ENCODE peak calls at places on chromosomes 4 and X, in eight cellular contexts. O is PC-3, P is IMR-90, Q is AG09309, E is heart right ventricle, A is GM23338, K is epithelial cell of esophagus, W is nephron progenitor cell. Y is an unnamed sample.
A peak's percentile ranks its signal among the peaks of the same experiment; 100 is the strongest.

GRCh38 chr4:128241425-128241913 is 46.1 kb downstream of the PGRMC2 start:
- DNase-seq in O (peak; percentile 96), P (peak; percentile 99), Q (peak; percentile 97), E (no peak), A (no peak), K (peak; percentile 98), W (no peak), Y (peak; percentile 96)

GRCh38 chr4:162839814-162840213 is 326.9 kb downstream of the NAF1 start:
- DNase-seq in O (no peak), P (no peak), Q (no peak), E (no peak), A (peak; percentile 62), K (no peak), W (no peak), Y (no peak)

GRCh38 chr4:137610960-137611359 is 78.7 kb upstream of the PCDH18 start:
- DNase-seq in O (peak; percentile 49), P (peak; percentile 19), Q (no peak), E (no peak), A (peak; percentile 64), K (peak; percentile 7), W (peak; percentile 13), Y (peak; percentile 24)

GRCh38 chr4:141853091-141853734 is 216.8 kb downstream of the IL15 start:
- DNase-seq in O (peak; percentile 98), P (no peak), Q (no peak), E (no peak), A (no peak), K (peak; percentile 73), W (no peak), Y (peak; percentile 96)

GRCh38 chrX:24925430-24925829 is 90.3 kb downstream of the ARX start:
- DNase-seq in O (peak; percentile 49), P (peak; percentile 34), Q (no peak), E (no peak), A (no peak), K (peak; percentile 11), W (no peak), Y (no peak)

GRCh38 chr4:147361726-147362125 is 119.2 kb upstream of the EDNRA start:
- DNase-seq in O (peak; percentile 76), P (peak; percentile 92), Q (peak; percentile 45), E (no peak), A (no peak), K (peak; percentile 82), W (no peak), Y (peak; percentile 76)

GRCh38 chrX:31038585-31039326 is 33.1 kb downstream of the FTHL17 start:
- DNase-seq in O (peak; percentile 46), P (peak; percentile 31), Q (peak; percentile 18), E (no peak), A (peak; percentile 58), K (peak; percentile 25), W (peak; percentile 18), Y (peak; percentile 39)

GRCh38 chr4:166980419-166980818 is 253.9 kb downstream of the SPOCK3 start:
- DNase-seq in O (no peak), P (no peak), Q (no peak), E (no peak), A (no peak), K (no peak), W (no peak), Y (no peak)

GRCh38 chr4:20487852-20488251 is 212.4 kb upstream of the PACRGL start:
- DNase-seq in O (peak; percentile 47), P (peak; percentile 25), Q (no peak), E (no peak), A (no peak), K (no peak), W (no peak), Y (peak; percentile 17)

GRCh38 chr4:77804471-77804870 is 14.7 kb downstream of the CNOT6L start:
- DNase-seq in O (no peak), P (peak; percentile 31), Q (no peak), E (no peak), A (no peak), K (no peak), W (no peak), Y (no peak)

GRCh38 chrX:153966283-153966688 is 5.3 kb downstream of the HCFC1 start:
- DNase-seq in O (no peak), P (no peak), Q (no peak), E (no peak), A (no peak), K (no peak), W (no peak), Y (no peak)

GRCh38 chrX:13285229-13285628 is 34.6 kb downstream of the ATXN3L start:
- DNase-seq in O (no peak), P (no peak), Q (no peak), E (no peak), A (no peak), K (no peak), W (no peak), Y (no peak)

GRCh38 chr4:56028165-56028564 is 79.4 kb downstream of the CEP135 start:
- DNase-seq in O (no peak), P (no peak), Q (no peak), E (no peak), A (no peak), K (no peak), W (no peak), Y (no peak)

GRCh38 chr4:106092361-106093040 is 197.2 kb downstream of the NPNT start:
- DNase-seq in O (no peak), P (no peak), Q (no peak), E (no peak), A (no peak), K (no peak), W (no peak), Y (no peak)

GRCh38 chr4:2515835-2516550 is 20.5 kb upstream of the FAM193A start:
- DNase-seq in O (no peak), P (no peak), Q (no peak), E (peak; percentile 45), A (no peak), K (no peak), W (no peak), Y (no peak)

GRCh38 chr4:152936446-152937279 is 540 bp downstream of the FHDC1 start:
- DNase-seq in O (peak; percentile 21), P (peak; percentile 16), Q (no peak), E (peak; percentile 24), A (peak; percentile 91), K (peak; percentile 48), W (peak; percentile 59), Y (peak; percentile 46)

GRCh38 chrX:26922278-26922677 is 540.9 kb downstream of the PPP4R3C start:
- DNase-seq in O (peak; percentile 6), P (no peak), Q (no peak), E (no peak), A (no peak), K (peak; percentile 35), W (no peak), Y (peak; percentile 38)

GRCh38 chr4:78704981-78705757 is 71.0 kb upstream of the BMP2K start:
- DNase-seq in O (no peak), P (peak; percentile 78), Q (peak; percentile 42), E (no peak), A (no peak), K (peak; percentile 94), W (no peak), Y (peak; percentile 64)

GRCh38 chrX:15242899-15243555 is 26.9 kb downstream of the ASB9 start:
- DNase-seq in O (peak; percentile 76), P (peak; percentile 59), Q (peak; percentile 31), E (no peak), A (peak; percentile 36), K (peak; percentile 50), W (peak; percentile 7), Y (peak; percentile 68)

GRCh38 chr4:109441858-109442480 is 8.4 kb downstream of the SEC24B start:
- DNase-seq in O (peak; percentile 3), P (peak; percentile 19), Q (no peak), E (no peak), A (no peak), K (peak; percentile 46), W (no peak), Y (peak; percentile 55)

GRCh38 chrX:38805294-38806053 is 4.2 kb downstream of the MID1IP1 start:
- DNase-seq in O (peak; percentile 67), P (peak; percentile 75), Q (peak; percentile 51), E (peak; percentile 68), A (peak; percentile 42), K (peak; percentile 81), W (peak; percentile 30), Y (peak; percentile 79)
- TF ChIP-seq CTCF in O (no peak), P (no peak), Q (no peak), E (no peak), A (no peak), K (no peak), W (no peak), Y (no peak)

DNA sequence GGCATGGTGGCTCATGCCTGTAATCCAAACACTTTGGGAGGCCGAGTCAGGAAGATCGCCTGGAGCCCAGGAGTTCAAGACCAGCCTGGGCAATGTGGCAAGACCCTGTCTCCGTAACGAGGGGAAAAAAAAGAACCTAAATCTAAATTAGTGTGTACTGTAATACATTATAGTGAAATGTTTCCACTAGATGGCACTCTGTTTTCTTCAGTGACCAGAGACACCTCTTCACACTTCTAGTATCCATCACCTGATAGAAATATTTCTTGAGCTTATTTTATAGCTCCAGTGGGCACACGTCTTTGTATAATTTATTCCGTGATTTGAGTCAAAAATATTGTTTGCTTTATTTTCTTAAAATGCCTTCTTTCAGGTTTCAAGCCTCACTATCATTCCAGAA is 600.9 kb upstream of the DIPK2B start:
- DNase-seq in O (peak; percentile 71), P (peak; percentile 34), Q (no peak), E (no peak), A (peak; percentile 38), K (peak; percentile 38), W (no peak), Y (peak; percentile 66)
- TF ChIP-seq CTCF in O (peak; percentile 59), P (peak; percentile 32), Q (peak; percentile 48), E (peak; percentile 43), A (peak; percentile 18), K (peak; percentile 19), W (peak; percentile 8), Y (peak; percentile 46)

DNA sequence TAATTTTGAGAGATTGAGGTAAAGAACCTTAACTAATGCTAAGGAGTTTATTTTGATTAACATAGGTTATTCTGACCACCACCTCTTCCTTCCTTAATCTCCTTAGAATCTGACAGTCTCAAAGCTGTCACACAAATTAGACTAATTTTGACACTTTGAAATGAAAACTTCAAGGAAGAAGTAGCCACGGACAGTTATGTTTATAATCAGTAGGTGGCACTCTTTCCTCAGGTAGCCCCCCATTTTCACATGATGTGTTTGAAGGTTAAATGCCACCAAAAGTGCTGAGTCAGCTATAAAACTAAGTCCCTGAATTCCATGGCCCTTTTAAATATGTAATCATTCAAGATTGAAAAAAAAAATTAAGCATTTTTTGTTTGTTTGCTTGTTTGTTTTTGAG is 22.4 kb downstream of the TMEM33 start:
- DNase-seq in O (peak; percentile 26), P (peak; percentile 5), Q (no peak), E (no peak), A (peak; percentile 82), K (peak; percentile 28), W (no peak), Y (peak; percentile 38)
- TF ChIP-seq CTCF in O (peak; percentile 52), P (peak; percentile 31), Q (peak; percentile 14), E (peak; percentile 47), A (peak; percentile 79), K (no peak), W (peak; percentile 51), Y (peak; percentile 24)

DNA sequence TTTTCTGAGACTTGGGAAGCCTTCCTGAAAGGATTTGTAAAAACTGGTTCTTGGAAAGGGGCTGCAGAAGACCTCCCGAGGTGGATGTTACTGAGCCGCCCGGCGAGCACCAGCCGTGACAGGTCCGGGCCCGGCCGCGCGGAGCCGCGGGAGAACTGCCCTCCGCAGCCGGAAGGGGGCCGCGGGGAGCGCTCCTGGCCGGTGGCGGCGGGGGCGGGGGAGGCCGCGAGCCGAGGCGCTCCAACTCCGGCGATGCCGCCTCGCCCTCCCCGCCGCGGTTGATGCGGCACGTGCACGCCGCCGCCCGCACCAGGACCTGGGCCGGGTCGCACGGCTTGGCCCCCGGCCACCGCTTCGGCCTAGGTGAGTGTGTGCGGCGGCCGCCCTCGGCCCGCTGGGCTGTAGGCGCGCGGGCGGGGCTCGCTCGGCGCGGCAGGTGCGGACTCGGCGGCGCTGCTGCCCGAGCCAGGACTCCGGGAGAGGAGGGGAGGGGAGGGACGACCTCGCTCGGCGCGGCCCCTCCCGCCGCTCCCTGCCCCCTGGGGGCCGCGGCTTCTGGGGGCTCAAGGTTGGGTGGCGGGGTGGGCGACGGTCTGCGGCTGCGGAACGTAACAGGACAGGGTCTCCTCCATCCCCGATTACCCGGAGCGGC is 1.7 kb downstream of the SPRY1 start:
- DNase-seq in O (peak; percentile 55), P (peak; percentile 62), Q (no peak), E (peak; percentile 65), A (peak; percentile 80), K (peak; percentile 80), W (peak; percentile 76), Y (peak; percentile 70)
- TF ChIP-seq CTCF in O (peak; percentile 27), P (peak; percentile 64), Q (peak; percentile 41), E (no peak), A (peak; percentile 45), K (peak; percentile 30), W (peak; percentile 33), Y (peak; percentile 35)

Y was measured in MCF 10A.